ENCODE peak calls at places on chromosomes 1 and 21, in eight cellular contexts. C is OCI-LY7, H is ovary, T is thyroid gland, U is PC-3, Q is tibial artery, V is adipocyte, G is pancreas. A is an unnamed sample.

GRCh38 chr1:56448937-56449336 is 130.4 kb downstream of the PLPP3 start:
- DNase-seq in C (no peak), H (peak), T (no peak), U (no peak), Q (no peak), V (no peak), G (no peak), A (no peak)

GRCh38 chr1:68229927-68230812 is 2.2 kb downstream of the WLS start:
- DNase-seq in C (no peak), H (peak), T (no peak), U (no peak), Q (no peak), V (peak), G (peak), A (no peak)

GRCh38 chr1:7299994-7300393 is 471.1 kb upstream of the VAMP3 start:
- DNase-seq in C (no peak), H (no peak), T (no peak), U (peak), Q (no peak), V (peak), G (no peak), A (no peak)

GRCh38 chr1:230943048-230943593 is 35.5 kb downstream of the TTC13 start:
- DNase-seq in C (no peak), H (no peak), T (no peak), U (no peak), Q (no peak), V (no peak), G (no peak), A (no peak)

GRCh38 chr21:33855190-33855589 is 60.4 kb downstream of the ATP5PO start:
- DNase-seq in C (peak), H (no peak), T (no peak), U (no peak), Q (no peak), V (no peak), G (no peak), A (peak)

GRCh38 chr1:243413431-243414151 is 157.8 kb downstream of the SDCCAG8 start:
- DNase-seq in C (no peak), H (no peak), T (no peak), U (no peak), Q (no peak), V (no peak), G (no peak), A (peak)

GRCh38 chr1:229381234-229381633 is 38.4 kb upstream of the CCSAP start:
- DNase-seq in C (no peak), H (no peak), T (no peak), U (no peak), Q (peak), V (no peak), G (no peak), A (no peak)

GRCh38 chr1:3172431-3173112 is 103.6 kb downstream of the PRDM16 start:
- DNase-seq in C (peak), H (no peak), T (no peak), U (no peak), Q (no peak), V (no peak), G (no peak), A (no peak)

GRCh38 chr1:202202500-202203168 is 9.0 kb downstream of the LGR6 start:
- DNase-seq in C (no peak), H (no peak), T (no peak), U (no peak), Q (no peak), V (no peak), G (no peak), A (no peak)

GRCh38 chr21:25396135-25396711 is 211.1 kb downstream of the MRPL39 start:
- DNase-seq in C (no peak), H (no peak), T (no peak), U (no peak), Q (no peak), V (no peak), G (no peak), A (no peak)

GRCh38 chr21:45172408-45172807 is 98.0 kb downstream of the ADARB1 start:
- DNase-seq in C (no peak), H (no peak), T (no peak), U (no peak), Q (no peak), V (no peak), G (no peak), A (no peak)

GRCh38 chr1:18556364-18556763 is 74.3 kb upstream of the PAX7 start:
- DNase-seq in C (peak), H (no peak), T (no peak), U (peak), Q (no peak), V (peak), G (no peak), A (peak)

GRCh38 chr1:175555266-175555665 is 188.1 kb downstream of the TNR start:
- DNase-seq in C (no peak), H (no peak), T (no peak), U (no peak), Q (no peak), V (no peak), G (no peak), A (no peak)

GRCh38 chr1:223244366-223245103 is 101.5 kb upstream of the TLR5 start:
- DNase-seq in C (no peak), H (no peak), T (no peak), U (peak), Q (no peak), V (no peak), G (no peak), A (no peak)

GRCh38 chr1:162554258-162554657 is 7.3 kb upstream of the UAP1 start:
- DNase-seq in C (no peak), H (no peak), T (no peak), U (no peak), Q (no peak), V (peak), G (no peak), A (no peak)

GRCh38 chr1:14733053-14733778 is 134.7 kb downstream of the KAZN start:
- DNase-seq in C (peak), H (no peak), T (no peak), U (no peak), Q (no peak), V (peak), G (no peak), A (no peak)

GRCh38 chr1:62912028-62912638 is 128.2 kb downstream of the ATG4C start:
- DNase-seq in C (peak), H (no peak), T (no peak), U (peak), Q (no peak), V (peak), G (no peak), A (no peak)

GRCh38 chr1:199422206-199422605 is 605.3 kb upstream of the NR5A2 start:
- DNase-seq in C (no peak), H (no peak), T (no peak), U (peak), Q (no peak), V (peak), G (no peak), A (peak)

GRCh38 chr1:180527270-180527669 is 24.9 kb upstream of the ACBD6 start:
- DNase-seq in C (no peak), H (no peak), T (no peak), U (peak), Q (no peak), V (peak), G (no peak), A (no peak)

GRCh38 chr1:28329395-28330153 is 734 bp downstream of the MED18 start:
- DNase-seq in C (peak), H (peak), T (peak), U (peak), Q (peak), V (peak), G (peak), A (no peak)

GRCh38 chr1:200894712-200895447 is at the start of gene INAVA:
- DNase-seq in C (no peak), H (no peak), T (no peak), U (peak), Q (no peak), V (no peak), G (peak), A (no peak)

GRCh38 chr1:236773919-236774318 is 21.2 kb upstream of the MTR start:
- DNase-seq in C (no peak), H (no peak), T (no peak), U (no peak), Q (no peak), V (no peak), G (no peak), A (no peak)

GRCh38 chr21:15837603-15838002 is 107.8 kb downstream of the USP25 start:
- DNase-seq in C (no peak), H (no peak), T (peak), U (no peak), Q (no peak), V (peak), G (no peak), A (no peak)

GRCh38 chr1:151003175-151003574 is 3.5 kb downstream of the MINDY1 start:
- DNase-seq in C (no peak), H (no peak), T (no peak), U (no peak), Q (no peak), V (no peak), G (no peak), A (peak)
- H3K4me3 ChIP-seq in C (no peak), H (no peak), T (no peak), U (no peak), Q (no peak), V (no peak), G (no peak), A (no peak)

DNA sequence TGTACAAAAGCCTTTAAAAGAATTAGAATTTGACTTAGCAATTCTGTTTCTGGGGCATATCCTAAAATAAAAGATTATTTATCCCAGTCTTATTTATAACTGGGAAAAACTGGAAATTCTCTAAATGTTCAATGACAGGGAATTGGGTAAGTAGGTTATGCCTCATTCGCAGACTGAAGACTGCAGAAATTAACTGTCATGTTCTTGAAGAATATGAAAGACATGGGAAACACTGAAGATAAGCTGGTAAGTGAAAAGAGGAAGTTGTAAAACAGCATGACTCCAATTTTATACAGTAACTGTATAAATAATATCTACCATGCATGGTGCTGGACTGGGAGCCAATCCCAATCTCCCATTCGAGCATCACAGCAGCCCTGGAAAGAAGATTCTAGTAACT is 50.6 kb upstream of the SLC2A1 start:
- DNase-seq in C (peak), H (no peak), T (no peak), U (no peak), Q (no peak), V (no peak), G (no peak), A (no peak)
- H3K4me3 ChIP-seq in C (no peak), H (no peak), T (no peak), U (no peak), Q (no peak), V (no peak), G (no peak), A (no peak)

GRCh38 chr1:19665456-19666138 is 922 bp downstream of the HTR6 start:
- DNase-seq in C (no peak), H (no peak), T (no peak), U (no peak), Q (no peak), V (no peak), G (no peak), A (no peak)
- H3K4me3 ChIP-seq in C (no peak), H (no peak), T (no peak), U (no peak), Q (no peak), V (no peak), G (no peak), A (peak)

DNA sequence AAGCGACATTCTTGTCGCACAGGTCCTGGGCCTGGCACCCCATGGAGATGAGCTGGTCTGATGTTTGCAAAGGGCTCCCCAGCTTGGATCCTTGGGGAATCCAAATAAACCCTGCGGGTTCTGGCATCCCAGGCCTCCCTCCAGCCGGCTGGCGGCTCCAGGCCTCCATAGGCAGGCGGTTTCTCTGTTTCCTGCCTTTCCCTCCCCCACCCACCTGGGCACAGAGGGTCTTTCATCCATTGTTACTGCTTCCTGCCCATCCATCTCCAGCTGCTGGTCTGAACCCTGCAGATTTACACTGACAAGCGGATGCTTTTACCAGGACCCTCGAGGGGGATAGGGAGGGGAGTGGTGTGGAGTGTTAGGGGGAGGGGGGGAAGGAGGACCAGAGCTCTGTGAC is 39.1 kb upstream of the ID3 start:
- DNase-seq in C (peak), H (no peak), T (no peak), U (no peak), Q (no peak), V (no peak), G (no peak), A (peak)
- H3K4me3 ChIP-seq in C (peak), H (no peak), T (no peak), U (no peak), Q (no peak), V (no peak), G (no peak), A (peak)

GRCh38 chr1:51616490-51616889 is 402 bp upstream of the OSBPL9 start:
- DNase-seq in C (no peak), H (no peak), T (no peak), U (no peak), Q (no peak), V (no peak), G (no peak), A (no peak)
- H3K4me3 ChIP-seq in C (peak), H (peak), T (no peak), U (peak), Q (peak), V (peak), G (peak), A (peak)

GRCh38 chr1:44409741-44410140 is 4.7 kb downstream of the RNF220 start:
- DNase-seq in C (no peak), H (no peak), T (no peak), U (no peak), Q (no peak), V (no peak), G (no peak), A (no peak)

GRCh38 chr1:44408181-44409018 is 3.3 kb downstream of the RNF220 start:
- DNase-seq in C (no peak), H (no peak), T (no peak), U (no peak), Q (no peak), V (no peak), G (no peak), A (no peak)

GRCh38 chr1:44406761-44407429 is 1.8 kb downstream of the RNF220 start:
- DNase-seq in C (no peak), H (no peak), T (no peak), U (no peak), Q (peak), V (peak), G (no peak), A (no peak)

GRCh38 chr1:44407430-44408180 is 2.5 kb downstream of the RNF220 start:
- DNase-seq in C (no peak), H (no peak), T (no peak), U (no peak), Q (no peak), V (peak), G (no peak), A (no peak)

GRCh38 chr1:44409019-44409602 is 4.1 kb downstream of the RNF220 start:
- DNase-seq in C (no peak), H (no peak), T (no peak), U (no peak), Q (no peak), V (peak), G (no peak), A (no peak)
- H3K4me3 ChIP-seq in C (no peak), H (no peak), T (no peak), U (peak), Q (no peak), V (no peak), G (no peak), A (no peak)

GRCh38 chr1:160708118-160708517 is 3.5 kb downstream of the CD48 start:
- DNase-seq in C (peak), H (no peak), T (no peak), U (no peak), Q (no peak), V (no peak), G (no peak), A (no peak)

GRCh38 chr1:160710531-160711252 is 930 bp downstream of the CD48 start:
- DNase-seq in C (peak), H (no peak), T (no peak), U (no peak), Q (no peak), V (no peak), G (no peak), A (no peak)

GRCh38 chr1:160708821-160709220 is 2.8 kb downstream of the CD48 start:
- DNase-seq in C (peak), H (no peak), T (no peak), U (no peak), Q (no peak), V (no peak), G (no peak), A (no peak)

GRCh38 chr1:160709715-160710114 is 1.9 kb downstream of the CD48 start:
- DNase-seq in C (no peak), H (no peak), T (no peak), U (no peak), Q (no peak), V (no peak), G (no peak), A (no peak)

DNA sequence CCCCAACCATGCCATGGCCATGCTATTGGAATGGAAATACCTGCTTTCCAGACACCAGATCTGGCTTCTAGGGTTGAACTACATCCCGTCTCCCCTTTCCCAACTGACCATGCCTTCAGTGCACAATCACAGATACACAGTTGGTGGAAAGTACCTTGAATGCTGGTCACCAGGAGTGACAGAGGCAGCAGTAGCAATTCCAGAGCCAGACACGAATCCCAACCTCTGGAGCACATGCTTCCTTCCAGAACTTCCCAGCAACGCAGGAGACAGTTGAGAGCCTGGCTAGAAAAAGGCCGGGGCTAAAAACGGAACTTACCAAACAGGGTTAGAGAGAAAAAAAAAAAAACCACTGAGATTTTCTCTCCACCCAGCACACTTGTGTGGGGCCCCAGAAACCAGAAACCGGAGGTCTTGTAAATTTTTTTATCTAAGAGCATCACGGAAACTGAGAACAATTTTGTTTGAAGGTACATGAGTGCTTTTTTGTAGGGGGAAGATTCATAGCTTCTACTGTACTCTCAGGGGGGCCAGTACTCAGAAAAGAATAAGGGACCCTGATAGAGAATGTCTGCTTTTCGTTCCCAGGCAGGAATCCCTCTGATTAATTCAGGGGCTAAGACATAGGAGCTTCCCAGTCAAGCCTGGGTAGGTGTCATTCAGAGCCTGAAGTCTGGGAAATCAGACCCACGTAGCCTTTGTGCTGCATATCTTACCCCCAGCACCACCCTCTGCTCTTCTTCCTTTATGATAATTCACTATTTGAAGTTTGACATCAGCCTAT is at the start of gene CD48:
- DNase-seq in C (peak), H (no peak), T (no peak), U (no peak), Q (no peak), V (no peak), G (no peak), A (peak)
- H3K4me3 ChIP-seq in C (peak), H (no peak), T (no peak), U (no peak), Q (no peak), V (no peak), G (no peak), A (peak)

GRCh38 chr1:8516278-8516777 is 198.4 kb downstream of the SLC45A1 start:
- DNase-seq in C (no peak), H (no peak), T (no peak), U (no peak), Q (no peak), V (no peak), G (no peak), A (no peak)

GRCh38 chr1:8517579-8518489 is 199.9 kb downstream of the SLC45A1 start:
- DNase-seq in C (no peak), H (no peak), T (no peak), U (no peak), Q (no peak), V (peak), G (no peak), A (no peak)

GRCh38 chr1:8518490-8518801 is 200.5 kb downstream of the SLC45A1 start:
- DNase-seq in C (no peak), H (no peak), T (no peak), U (no peak), Q (no peak), V (no peak), G (no peak), A (no peak)

GRCh38 chr1:8519167-8519566 is 201.3 kb downstream of the SLC45A1 start:
- DNase-seq in C (no peak), H (no peak), T (no peak), U (no peak), Q (no peak), V (no peak), G (no peak), A (no peak)

DNA sequence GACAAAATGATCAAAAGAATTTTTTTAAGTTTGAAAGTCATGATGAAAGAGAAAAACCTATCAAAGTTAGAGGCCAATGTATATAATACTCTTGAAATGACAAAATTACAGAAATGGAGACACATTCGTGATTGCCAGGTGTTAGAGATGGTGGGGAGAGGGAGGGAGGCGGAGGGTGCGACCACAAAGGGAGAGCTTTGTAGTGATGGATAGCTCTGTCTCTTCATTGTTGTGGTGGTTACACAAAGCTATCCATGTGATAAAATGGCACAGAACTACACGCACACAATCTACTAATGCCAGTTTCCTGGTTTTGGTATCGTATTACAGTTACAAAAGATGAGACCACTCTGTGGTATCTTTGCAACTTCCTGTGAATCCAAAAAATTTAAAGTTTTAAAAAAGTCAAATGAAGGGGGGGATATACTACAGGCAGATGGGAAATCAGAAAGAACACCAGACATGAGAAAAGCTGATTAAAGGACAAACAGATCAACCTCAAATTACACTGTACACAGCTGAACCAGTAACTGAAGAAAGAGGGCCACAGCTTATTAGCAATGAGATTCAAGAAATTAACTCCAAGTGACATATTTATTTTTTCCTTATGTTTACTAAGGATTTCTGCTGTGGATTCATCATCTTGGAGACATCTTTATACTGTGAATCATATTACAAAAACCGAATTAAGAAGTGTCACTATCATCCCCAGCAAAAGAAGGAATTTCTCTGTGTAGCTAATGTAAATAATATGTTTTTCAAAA is 199.1 kb downstream of the SLC45A1 start:
- DNase-seq in C (peak), H (no peak), T (no peak), U (no peak), Q (no peak), V (peak), G (no peak), A (peak)
- H3K4me3 ChIP-seq in C (peak), H (no peak), T (no peak), U (no peak), Q (no peak), V (no peak), G (no peak), A (no peak)